ENCODE peak calls at places on chromosomes 4 and X, in nine cellular contexts. One of them, this sample, is unnamed.

GRCh38 chrX:75522565-75523411 is at the start of gene ZDHHC15:
- DNase-seq in activated naive CD4-positive, alpha-beta T cell treated with Interleukin-2 at 50 U/mL for 16 hours: peak
- DNase-seq in H54: no peak
- DNase-seq in DMS79: peak
- DNase-seq in ecto neural progenitor cell: peak
- DNase-seq in uterus: peak
- DNase-seq in fibroblast of pulmonary artery: peak
- DNase-seq in pancreas: peak
- DNase-seq in T-helper 2 cell: peak
- DNase-seq in this sample: no peak

GRCh38 chr4:38904090-38904666 is 36.6 kb downstream of the FAM114A1 start:
- DNase-seq in activated naive CD4-positive, alpha-beta T cell treated with Interleukin-2 at 50 U/mL for 16 hours: no peak
- DNase-seq in H54: no peak
- DNase-seq in DMS79: no peak
- DNase-seq in ecto neural progenitor cell: no peak
- DNase-seq in uterus: no peak
- DNase-seq in fibroblast of pulmonary artery: no peak
- DNase-seq in pancreas: peak
- DNase-seq in T-helper 2 cell: no peak
- DNase-seq in this sample: no peak

GRCh38 chr4:25258980-25259578 is 25.2 kb downstream of the PI4K2B start:
- DNase-seq in activated naive CD4-positive, alpha-beta T cell treated with Interleukin-2 at 50 U/mL for 16 hours: no peak
- DNase-seq in H54: peak
- DNase-seq in DMS79: no peak
- DNase-seq in ecto neural progenitor cell: no peak
- DNase-seq in uterus: no peak
- DNase-seq in fibroblast of pulmonary artery: peak
- DNase-seq in pancreas: no peak
- DNase-seq in T-helper 2 cell: no peak
- DNase-seq in this sample: no peak

GRCh38 chr4:51930557-51930956 is 87.6 kb downstream of the DCUN1D4 start:
- DNase-seq in activated naive CD4-positive, alpha-beta T cell treated with Interleukin-2 at 50 U/mL for 16 hours: no peak
- DNase-seq in H54: no peak
- DNase-seq in DMS79: no peak
- DNase-seq in ecto neural progenitor cell: no peak
- DNase-seq in uterus: no peak
- DNase-seq in fibroblast of pulmonary artery: peak
- DNase-seq in pancreas: no peak
- DNase-seq in T-helper 2 cell: no peak
- DNase-seq in this sample: no peak

GRCh38 chr4:151304755-151305154 is 20.6 kb downstream of the SH3D19 start:
- DNase-seq in activated naive CD4-positive, alpha-beta T cell treated with Interleukin-2 at 50 U/mL for 16 hours: no peak
- DNase-seq in H54: no peak
- DNase-seq in DMS79: no peak
- DNase-seq in ecto neural progenitor cell: no peak
- DNase-seq in uterus: no peak
- DNase-seq in fibroblast of pulmonary artery: no peak
- DNase-seq in pancreas: no peak
- DNase-seq in T-helper 2 cell: no peak
- DNase-seq in this sample: no peak

GRCh38 chrX:37912286-37912685 is 64.9 kb upstream of the DYNLT3 start:
- DNase-seq in activated naive CD4-positive, alpha-beta T cell treated with Interleukin-2 at 50 U/mL for 16 hours: no peak
- DNase-seq in H54: no peak
- DNase-seq in DMS79: no peak
- DNase-seq in ecto neural progenitor cell: no peak
- DNase-seq in uterus: no peak
- DNase-seq in fibroblast of pulmonary artery: peak
- DNase-seq in pancreas: no peak
- DNase-seq in T-helper 2 cell: no peak
- DNase-seq in this sample: no peak

GRCh38 chrX:72526534-72527508 is 45.8 kb downstream of the HDAC8 start:
- DNase-seq in activated naive CD4-positive, alpha-beta T cell treated with Interleukin-2 at 50 U/mL for 16 hours: no peak
- DNase-seq in H54: no peak
- DNase-seq in DMS79: no peak
- DNase-seq in ecto neural progenitor cell: no peak
- DNase-seq in uterus: no peak
- DNase-seq in fibroblast of pulmonary artery: peak
- DNase-seq in pancreas: no peak
- DNase-seq in T-helper 2 cell: peak
- DNase-seq in this sample: no peak

GRCh38 chrX:121642415-121642814 is 595.0 kb downstream of the GLUD2 start:
- DNase-seq in activated naive CD4-positive, alpha-beta T cell treated with Interleukin-2 at 50 U/mL for 16 hours: no peak
- DNase-seq in H54: no peak
- DNase-seq in DMS79: no peak
- DNase-seq in ecto neural progenitor cell: no peak
- DNase-seq in uterus: no peak
- DNase-seq in fibroblast of pulmonary artery: peak
- DNase-seq in pancreas: no peak
- DNase-seq in T-helper 2 cell: no peak
- DNase-seq in this sample: no peak

GRCh38 chrX:71621644-71622346 is 3.5 kb upstream of the CXCR3 start:
- DNase-seq in activated naive CD4-positive, alpha-beta T cell treated with Interleukin-2 at 50 U/mL for 16 hours: no peak
- DNase-seq in H54: no peak
- DNase-seq in DMS79: no peak
- DNase-seq in ecto neural progenitor cell: no peak
- DNase-seq in uterus: no peak
- DNase-seq in fibroblast of pulmonary artery: peak
- DNase-seq in pancreas: no peak
- DNase-seq in T-helper 2 cell: no peak
- DNase-seq in this sample: no peak

GRCh38 chrX:150730719-150731118 is 37.5 kb downstream of the MTMR1 start:
- DNase-seq in activated naive CD4-positive, alpha-beta T cell treated with Interleukin-2 at 50 U/mL for 16 hours: no peak
- DNase-seq in H54: no peak
- DNase-seq in DMS79: no peak
- DNase-seq in ecto neural progenitor cell: no peak
- DNase-seq in uterus: no peak
- DNase-seq in fibroblast of pulmonary artery: no peak
- DNase-seq in pancreas: no peak
- DNase-seq in T-helper 2 cell: no peak
- DNase-seq in this sample: no peak

GRCh38 chr4:11698033-11698432 is 269.3 kb upstream of the HS3ST1 start:
- DNase-seq in activated naive CD4-positive, alpha-beta T cell treated with Interleukin-2 at 50 U/mL for 16 hours: no peak
- DNase-seq in H54: no peak
- DNase-seq in DMS79: no peak
- DNase-seq in ecto neural progenitor cell: no peak
- DNase-seq in uterus: no peak
- DNase-seq in fibroblast of pulmonary artery: no peak
- DNase-seq in pancreas: no peak
- DNase-seq in T-helper 2 cell: no peak
- DNase-seq in this sample: no peak

GRCh38 chrX:24646745-24647182 is 383 bp downstream of the PCYT1B start:
- DNase-seq in activated naive CD4-positive, alpha-beta T cell treated with Interleukin-2 at 50 U/mL for 16 hours: no peak
- DNase-seq in H54: no peak
- DNase-seq in DMS79: no peak
- DNase-seq in ecto neural progenitor cell: peak
- DNase-seq in uterus: no peak
- DNase-seq in fibroblast of pulmonary artery: no peak
- DNase-seq in pancreas: no peak
- DNase-seq in T-helper 2 cell: no peak
- DNase-seq in this sample: no peak

GRCh38 chr4:5785806-5786680 is 75.0 kb downstream of the EVC start:
- DNase-seq in activated naive CD4-positive, alpha-beta T cell treated with Interleukin-2 at 50 U/mL for 16 hours: no peak
- DNase-seq in H54: no peak
- DNase-seq in DMS79: no peak
- DNase-seq in ecto neural progenitor cell: no peak
- DNase-seq in uterus: no peak
- DNase-seq in fibroblast of pulmonary artery: peak
- DNase-seq in pancreas: peak
- DNase-seq in T-helper 2 cell: no peak
- DNase-seq in this sample: no peak

GRCh38 chr4:168541608-168541953 is 44.7 kb downstream of the PALLD start:
- DNase-seq in activated naive CD4-positive, alpha-beta T cell treated with Interleukin-2 at 50 U/mL for 16 hours: no peak
- DNase-seq in H54: no peak
- DNase-seq in DMS79: no peak
- DNase-seq in ecto neural progenitor cell: no peak
- DNase-seq in uterus: no peak
- DNase-seq in fibroblast of pulmonary artery: peak
- DNase-seq in pancreas: no peak
- DNase-seq in T-helper 2 cell: no peak
- DNase-seq in this sample: no peak

GRCh38 chr4:87108142-87108546 is 112.3 kb downstream of the KLHL8 start:
- DNase-seq in activated naive CD4-positive, alpha-beta T cell treated with Interleukin-2 at 50 U/mL for 16 hours: peak
- DNase-seq in H54: peak
- DNase-seq in DMS79: no peak
- DNase-seq in ecto neural progenitor cell: no peak
- DNase-seq in uterus: peak
- DNase-seq in fibroblast of pulmonary artery: peak
- DNase-seq in pancreas: no peak
- DNase-seq in T-helper 2 cell: peak
- DNase-seq in this sample: no peak

GRCh38 chrX:78139160-78140123 is at the start of gene TAF9B:
- DNase-seq in activated naive CD4-positive, alpha-beta T cell treated with Interleukin-2 at 50 U/mL for 16 hours: peak
- DNase-seq in H54: peak
- DNase-seq in DMS79: peak
- DNase-seq in ecto neural progenitor cell: peak
- DNase-seq in uterus: peak
- DNase-seq in fibroblast of pulmonary artery: peak
- DNase-seq in pancreas: peak
- DNase-seq in T-helper 2 cell: peak
- DNase-seq in this sample: peak

GRCh38 chrX:34557733-34558132 is 99.4 kb downstream of the TMEM47 start:
- DNase-seq in activated naive CD4-positive, alpha-beta T cell treated with Interleukin-2 at 50 U/mL for 16 hours: no peak
- DNase-seq in H54: no peak
- DNase-seq in DMS79: no peak
- DNase-seq in ecto neural progenitor cell: no peak
- DNase-seq in uterus: no peak
- DNase-seq in fibroblast of pulmonary artery: no peak
- DNase-seq in pancreas: no peak
- DNase-seq in T-helper 2 cell: no peak
- DNase-seq in this sample: no peak

GRCh38 chr4:151484396-151485102 is 75.6 kb downstream of the FHIP1A start:
- DNase-seq in activated naive CD4-positive, alpha-beta T cell treated with Interleukin-2 at 50 U/mL for 16 hours: no peak
- DNase-seq in H54: peak
- DNase-seq in DMS79: no peak
- DNase-seq in ecto neural progenitor cell: no peak
- DNase-seq in uterus: no peak
- DNase-seq in fibroblast of pulmonary artery: peak
- DNase-seq in pancreas: no peak
- DNase-seq in T-helper 2 cell: no peak
- DNase-seq in this sample: no peak

GRCh38 chrX:154546354-154547244 is at the start of gene G6PD:
- DNase-seq in activated naive CD4-positive, alpha-beta T cell treated with Interleukin-2 at 50 U/mL for 16 hours: peak
- DNase-seq in H54: peak
- DNase-seq in DMS79: no peak
- DNase-seq in ecto neural progenitor cell: peak
- DNase-seq in uterus: no peak
- DNase-seq in fibroblast of pulmonary artery: peak
- DNase-seq in pancreas: peak
- DNase-seq in T-helper 2 cell: peak
- DNase-seq in this sample: peak